ENCODE peak calls at places on chromosomes 2 and 18, in eight cellular contexts. B is endothelial cell of umbilical vein, Y is ovary, S is fibroblast of lung, R is colonic mucosa, F is dorsolateral prefrontal cortex, J is lower leg skin, M is astrocyte of the cerebellum. L is an unnamed sample.
A peak's percentile ranks its signal among the peaks of the same experiment; 100 is the strongest.

GRCh38 chr18:2961828-2962227 is 51.1 kb downstream of the LPIN2 start:
- DNase-seq in F (no peak), S (peak; percentile 61), R (no peak), J (no peak), Y (no peak), M (peak; percentile 54), B (no peak), L (no peak)

GRCh38 chr2:46550686-46551404 is 71.5 kb downstream of the TMEM247 start:
- DNase-seq in F (no peak), S (no peak), J (no peak), Y (no peak), B (no peak), M (no peak), R (no peak), L (no peak)

GRCh38 chr2:149401007-149401406 is 70.6 kb downstream of the LYPD6 start:
- DNase-seq in S (peak; percentile 59), B (no peak), R (no peak), M (no peak), F (no peak), Y (no peak), J (no peak), L (no peak)

GRCh38 chr18:58549814-58550339 is 79.0 kb downstream of the ALPK2 start:
- DNase-seq in S (no peak), J (no peak), R (peak; percentile 77), Y (no peak), F (no peak), B (no peak), M (no peak), L (no peak)

GRCh38 chr2:120647487-120647886 is 88.2 kb upstream of the GLI2 start:
- DNase-seq in F (no peak), S (peak; percentile 63), R (no peak), M (no peak), J (no peak), B (no peak), Y (no peak), L (peak; percentile 79)

GRCh38 chr2:241788572-241788971 is 11.9 kb downstream of the GAL3ST2 start:
- DNase-seq in R (no peak), J (peak; percentile 3), B (no peak), M (no peak), Y (no peak), F (no peak), S (no peak), L (peak; percentile 14)

GRCh38 chr2:168697668-168698121 is 104.7 kb upstream of the NOSTRIN start:
- DNase-seq in F (no peak), Y (no peak), M (no peak), R (peak; percentile 59), J (no peak), S (no peak), B (no peak), L (peak; percentile 60)

GRCh38 chr2:45432406-45432805 is 178.7 kb downstream of the SRBD1 start:
- DNase-seq in B (no peak), F (no peak), S (peak; percentile 14), M (no peak), Y (no peak), R (no peak), J (no peak), L (peak; percentile 31)

GRCh38 chr2:16003152-16003551 is 62.8 kb downstream of the MYCN start:
- DNase-seq in B (no peak), S (no peak), M (no peak), F (no peak), Y (no peak), R (no peak), J (no peak), L (no peak)

GRCh38 chr2:19359021-19359357 is 566 bp upstream of the OSR1 start:
- DNase-seq in B (no peak), R (no peak), M (no peak), Y (no peak), S (no peak), F (no peak), J (no peak), L (no peak)

GRCh38 chr18:50135903-50136302 is 59.0 kb downstream of the MYO5B start:
- DNase-seq in B (no peak), R (no peak), Y (no peak), J (no peak), S (no peak), F (no peak), M (no peak), L (no peak)

GRCh38 chr2:175854149-175854548 is 147.9 kb downstream of the LNPK start:
- DNase-seq in M (no peak), S (no peak), F (no peak), J (no peak), B (no peak), Y (no peak), R (no peak), L (no peak)

GRCh38 chr2:86598966-86599365 is 24.7 kb downstream of the RNF103 start:
- DNase-seq in R (no peak), B (peak; percentile 13), S (no peak), Y (no peak), J (no peak), M (no peak), F (no peak), L (peak; percentile 52)

GRCh38 chr2:240797914-240798313 is 22.1 kb downstream of the KIF1A start:
- DNase-seq in M (no peak), F (no peak), Y (peak; percentile 11), B (no peak), S (no peak), J (no peak), R (no peak), L (no peak)

GRCh38 chr2:150063950-150064549 is 423.4 kb downstream of the RND3 start:
- DNase-seq in M (no peak), J (no peak), R (no peak), Y (no peak), S (no peak), B (no peak), F (no peak), L (no peak)

GRCh38 chr18:48002933-48003365 is 72.5 kb upstream of the SMAD2 start:
- DNase-seq in J (no peak), R (peak; percentile 75), Y (no peak), B (peak; percentile 78), S (peak; percentile 33), F (no peak), M (peak; percentile 56), L (peak; percentile 75)

GRCh38 chr2:64799592-64800252 is 146.0 kb upstream of the SERTAD2 start:
- DNase-seq in J (no peak), F (no peak), M (no peak), Y (no peak), S (no peak), R (no peak), B (no peak), L (peak; percentile 74)

GRCh38 chr2:16223071-16223470 is 282.7 kb downstream of the MYCN start:
- DNase-seq in M (no peak), R (no peak), F (no peak), J (no peak), B (no peak), S (no peak), Y (no peak), L (no peak)

GRCh38 chr2:190405995-190406394 is 2.2 kb upstream of the MFSD6 start:
- DNase-seq in S (no peak), J (no peak), R (no peak), B (no peak), M (no peak), F (no peak), Y (no peak), L (no peak)

GRCh38 chr18:57446322-57446721 is 11.1 kb downstream of the ONECUT2 start:
- DNase-seq in B (no peak), J (no peak), M (no peak), S (no peak), R (no peak), Y (no peak), F (no peak), L (peak; percentile 21)

GRCh38 chr2:31387850-31388249 is 26.7 kb downstream of the XDH start:
- DNase-seq in Y (no peak), F (no peak), S (no peak), M (no peak), J (no peak), R (no peak), B (no peak), L (no peak)
- TF ChIP-seq CTCF in Y (no peak), F (no peak), S (no peak), M (no peak), J (no peak), R (no peak), B (no peak), L (no peak)

GRCh38 chr18:11577271-11578112 is 31.9 kb upstream of the SLC35G4 start:
- DNase-seq in Y (no peak), R (no peak), S (no peak), J (no peak), B (no peak), M (no peak), F (no peak), L (no peak)

GRCh38 chr18:11578799-11579198 is 30.6 kb upstream of the SLC35G4 start:
- DNase-seq in S (no peak), F (no peak), M (no peak), R (no peak), B (no peak), J (no peak), Y (no peak), L (no peak)

GRCh38 chr18:11581286-11581685 is 28.1 kb upstream of the SLC35G4 start:
- DNase-seq in S (no peak), Y (no peak), B (no peak), R (no peak), F (no peak), M (no peak), J (no peak), L (no peak)

GRCh38 chr18:11574545-11574944 is 34.9 kb upstream of the SLC35G4 start:
- DNase-seq in B (no peak), F (no peak), J (no peak), Y (no peak), R (no peak), M (no peak), S (no peak), L (no peak)

GRCh38 chr18:11579916-11580315 is 29.5 kb upstream of the SLC35G4 start:
- DNase-seq in Y (no peak), J (no peak), S (no peak), R (no peak), B (no peak), F (no peak), M (no peak), L (no peak)
- H3K4me3 ChIP-seq in Y (no peak overlapping the region), J (no peak overlapping the region), S (no peak overlapping the region), R (no peak overlapping the region), B (no peak overlapping the region), F (no peak overlapping the region), M (no peak overlapping the region), L (no peak overlapping the region)

GRCh38 chr2:51795248-51795888 is 763.4 kb upstream of the NRXN1 start:
- DNase-seq in M (no peak), R (peak; percentile 45), S (no peak), B (peak; percentile 14), J (no peak), Y (no peak), F (no peak), L (no peak)
- TF ChIP-seq CTCF in M (no peak), R (peak; percentile 28), S (no peak), B (peak; percentile 53), J (no peak), Y (no peak), F (no peak), L (peak; percentile 55)

DNA sequence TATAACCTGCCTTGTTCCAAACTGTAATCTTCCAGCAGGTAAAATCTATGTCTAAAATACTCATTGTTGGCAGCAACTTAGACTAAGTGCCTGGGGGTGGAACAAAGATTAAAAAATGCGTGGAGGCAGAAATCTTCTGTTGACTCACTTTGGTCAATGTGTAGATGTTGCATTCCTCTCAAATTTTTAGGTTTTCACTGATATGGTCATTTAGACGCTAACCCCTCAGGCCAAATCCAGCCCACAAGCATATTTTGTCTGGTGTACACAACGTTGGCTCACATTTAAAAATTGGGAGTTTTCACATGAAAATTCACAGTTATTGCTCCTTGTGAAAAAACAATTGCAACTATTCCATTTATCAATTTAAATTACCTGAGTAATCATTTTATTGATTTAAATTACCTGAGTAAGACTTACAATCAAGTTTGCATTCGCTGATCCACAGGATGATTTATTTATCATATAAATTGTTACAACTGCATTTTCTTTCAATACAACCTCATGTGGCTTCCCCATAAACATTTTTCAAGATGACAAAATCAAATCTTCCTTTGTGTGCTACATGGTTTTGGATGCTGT is 564.2 kb downstream of the TSN start:
- DNase-seq in S (no peak), B (no peak), Y (no peak), R (no peak), M (no peak), F (no peak), J (no peak), L (no peak)
- H3K4me3 ChIP-seq in S (no peak overlapping the region), B (no peak overlapping the region), Y (no peak overlapping the region), R (no peak overlapping the region), M (no peak overlapping the region), F (no peak overlapping the region), J (no peak overlapping the region), L (no peak overlapping the region)